ENCODE peak calls at places on chromosomes 7 and 10, in five cellular contexts. H is mammary epithelial cell, Y is WTC11, U is lung, I is progenitor cell of endocrine pancreas. F is an unnamed sample.

GRCh38 chr7:15703732-15704131 is 17.2 kb upstream of the MEOX2 start:
- DNase-seq in U (no peak), H (no peak), I (no peak), Y (no peak), F (no peak)

GRCh38 chr10:83666762-83667161 is 472.5 kb upstream of the GHITM start:
- DNase-seq in H (no peak), I (no peak), Y (no peak), U (no peak), F (no peak)

GRCh38 chr7:138666385-138666784 is 34.8 kb downstream of the SVOPL start:
- DNase-seq in U (no peak), Y (no peak), I (no peak), H (no peak), F (no peak)

GRCh38 chr10:79310911-79311573 is 36.2 kb upstream of the PPIF start:
- DNase-seq in I (no peak), Y (no peak), U (no peak), H (no peak), F (no peak)

GRCh38 chr10:6739530-6740174 is 159.6 kb upstream of the PRKCQ start:
- DNase-seq in Y (no peak), H (peak), U (no peak), I (no peak), F (no peak)

GRCh38 chr10:101291254-101292193 is 62.3 kb upstream of the LBX1 start:
- DNase-seq in U (no peak), H (no peak), Y (peak), I (peak), F (peak)

GRCh38 chr7:101804642-101805401 is 12.6 kb upstream of the CUX1 start:
- DNase-seq in H (peak), I (peak), U (no peak), Y (peak), F (no peak)

GRCh38 chr7:37833107-37833817 is 15.1 kb upstream of the NME8 start:
- DNase-seq in H (peak), Y (peak), I (no peak), U (peak), F (peak)

GRCh38 chr10:13894412-13895093 is 307.8 kb downstream of the PRPF18 start:
- DNase-seq in Y (no peak), U (no peak), H (no peak), I (no peak), F (no peak)

GRCh38 chr7:32227746-32228145 is 157.5 kb upstream of the PDE1C start:
- DNase-seq in Y (no peak), H (no peak), I (no peak), U (peak), F (no peak)

GRCh38 chr7:34823650-34824258 is 165.7 kb downstream of the NPSR1 start:
- DNase-seq in I (peak), U (peak), H (peak), Y (peak), F (peak)

GRCh38 chr7:68414631-68415425 is 1183.4 kb upstream of the AUTS2 start:
- DNase-seq in H (no peak), U (no peak), Y (no peak), I (no peak), F (no peak)

GRCh38 chr10:132754071-132754470 is 31.9 kb downstream of the NKX6-2 start:
- DNase-seq in I (no peak), U (no peak), Y (no peak), H (no peak), F (no peak)

GRCh38 chr10:1377756-1378397 is 321.7 kb downstream of the WDR37 start:
- DNase-seq in H (no peak), I (no peak), Y (no peak), U (no peak), F (peak)

GRCh38 chr10:1378473-1378872 is 322.3 kb downstream of the WDR37 start:
- DNase-seq in Y (no peak), H (no peak), I (no peak), U (no peak), F (no peak)

GRCh38 chr10:1381339-1381738 is 325.2 kb downstream of the WDR37 start:
- DNase-seq in I (no peak), Y (no peak), U (no peak), H (no peak), F (no peak)

GRCh38 chr10:1380075-1380793 is 324.0 kb downstream of the WDR37 start:
- DNase-seq in I (no peak), U (no peak), Y (no peak), H (no peak), F (peak)

GRCh38 chr10:1379601-1380000 is 323.4 kb downstream of the WDR37 start:
- DNase-seq in I (no peak), Y (peak), H (no peak), U (no peak), F (peak)
- TF ChIP-seq CTCF in I (peak), Y (no peak), H (no peak), U (no peak), F (no peak)

DNA sequence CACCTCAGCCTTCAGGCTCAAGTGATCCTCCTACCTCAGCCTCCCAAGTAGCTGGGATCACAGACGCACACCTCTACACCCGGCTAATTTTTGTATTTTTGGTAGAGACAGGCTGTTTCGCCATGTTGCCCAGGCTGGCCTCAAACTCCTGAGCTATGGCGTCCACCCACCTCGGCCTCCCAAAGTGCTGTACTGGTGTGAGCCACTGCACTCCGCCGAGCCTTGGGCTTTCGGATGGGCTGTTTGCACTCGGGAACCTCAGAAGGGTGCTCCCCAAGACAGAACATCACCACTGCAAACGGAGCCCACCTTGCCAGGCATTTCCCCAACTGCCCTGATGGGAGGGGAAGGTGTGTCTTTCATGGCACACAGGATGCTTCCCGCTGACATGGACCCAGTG is 27.3 kb downstream of the TMEM120A start:
- DNase-seq in H (no peak), Y (no peak), I (no peak), U (no peak), F (no peak)
- TF ChIP-seq CTCF in H (no peak), Y (no peak), I (no peak), U (no peak), F (no peak)

DNA sequence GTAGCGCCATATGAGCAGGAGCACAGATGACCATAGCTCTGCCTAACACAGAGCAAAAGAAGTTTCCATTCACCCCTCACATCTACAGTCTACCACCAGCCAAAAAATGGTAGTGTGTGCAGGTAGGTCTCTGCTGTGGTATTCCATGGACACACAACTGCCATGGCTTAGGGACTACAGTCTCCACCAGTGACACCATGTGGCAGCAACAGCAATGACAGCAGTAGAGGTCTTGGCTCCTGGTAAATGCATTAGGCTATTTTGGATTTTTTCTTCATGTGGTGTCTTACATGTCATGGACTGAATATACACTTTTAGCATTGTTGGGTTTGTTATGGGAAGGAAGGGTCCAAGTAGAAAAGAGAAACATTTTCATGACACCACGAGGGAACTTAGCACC is 70.1 kb upstream of the CABCOCO1 start:
- DNase-seq in U (no peak), Y (peak), H (peak), I (no peak), F (peak)
- TF ChIP-seq CTCF in U (no peak), Y (no peak), H (peak), I (peak), F (peak)

DNA sequence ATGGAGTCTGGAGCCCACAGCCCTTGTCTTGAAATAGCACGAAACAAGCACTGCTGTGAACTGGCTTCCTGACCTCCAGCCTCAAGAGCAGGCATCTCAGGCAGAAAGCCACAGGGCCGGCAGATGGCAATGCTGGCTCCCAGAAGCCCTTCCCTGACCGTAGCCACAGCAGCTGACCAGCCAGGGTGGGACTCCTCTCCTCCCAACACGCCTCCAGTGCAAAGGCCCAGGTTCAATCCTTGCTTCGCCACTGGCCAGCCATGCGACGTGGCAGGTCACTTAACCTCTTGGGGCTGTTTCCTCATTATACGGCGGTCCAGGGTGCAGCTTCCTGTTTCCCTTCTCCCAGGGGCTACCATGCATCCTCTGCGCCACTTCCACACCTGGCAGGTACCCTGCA is 12.8 kb downstream of the PRKAG2 start:
- DNase-seq in Y (no peak), H (no peak), U (no peak), I (no peak), F (no peak)
- TF ChIP-seq CTCF in Y (no peak), H (peak), U (no peak), I (no peak), F (no peak)

DNA sequence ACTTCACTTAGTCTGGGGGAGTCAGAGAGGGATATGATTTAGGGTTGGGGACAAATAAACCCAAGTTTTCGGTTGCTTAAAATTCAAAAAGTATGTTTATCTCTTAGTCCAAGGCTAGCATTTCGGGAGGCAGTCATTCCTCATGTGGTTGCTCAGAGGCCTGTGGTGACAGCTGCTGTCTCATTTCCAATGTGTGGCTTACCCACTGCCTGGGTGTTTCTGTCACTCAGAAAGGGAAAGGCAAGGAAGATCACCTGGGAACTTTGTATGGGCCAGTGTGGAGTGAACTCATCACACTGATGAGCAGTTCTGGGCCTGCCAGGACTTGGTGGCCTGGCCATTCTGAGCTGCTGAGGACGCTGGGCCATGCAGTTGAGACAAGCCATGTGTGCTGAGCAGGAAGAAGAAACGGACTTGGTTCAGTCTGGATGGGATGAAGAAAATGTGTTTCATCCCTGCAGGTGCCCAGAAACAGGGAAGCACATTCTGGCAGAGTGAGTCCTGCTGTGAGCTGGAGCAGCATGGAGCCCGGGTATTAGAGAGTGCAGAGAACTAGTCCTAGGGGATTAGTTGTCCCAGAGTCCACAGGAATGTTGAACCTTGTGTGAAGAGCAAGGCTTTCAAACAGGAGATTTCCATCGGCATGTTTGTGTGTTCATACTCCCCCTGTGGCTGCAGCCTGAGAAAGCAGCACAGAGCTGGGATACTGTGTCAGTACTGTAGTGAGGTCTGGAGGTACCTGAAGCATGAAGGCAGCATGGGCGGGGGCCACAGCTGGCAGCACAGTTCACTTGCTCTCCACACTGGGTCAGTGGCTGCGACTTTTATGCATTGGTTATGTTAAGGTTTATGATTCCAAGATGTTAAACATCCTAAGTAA is 211.1 kb upstream of the IGFBP3 start:
- DNase-seq in I (no peak), Y (peak), U (no peak), H (peak), F (no peak)
- TF ChIP-seq CTCF in I (peak), Y (no peak), U (no peak), H (peak), F (no peak)

DNA sequence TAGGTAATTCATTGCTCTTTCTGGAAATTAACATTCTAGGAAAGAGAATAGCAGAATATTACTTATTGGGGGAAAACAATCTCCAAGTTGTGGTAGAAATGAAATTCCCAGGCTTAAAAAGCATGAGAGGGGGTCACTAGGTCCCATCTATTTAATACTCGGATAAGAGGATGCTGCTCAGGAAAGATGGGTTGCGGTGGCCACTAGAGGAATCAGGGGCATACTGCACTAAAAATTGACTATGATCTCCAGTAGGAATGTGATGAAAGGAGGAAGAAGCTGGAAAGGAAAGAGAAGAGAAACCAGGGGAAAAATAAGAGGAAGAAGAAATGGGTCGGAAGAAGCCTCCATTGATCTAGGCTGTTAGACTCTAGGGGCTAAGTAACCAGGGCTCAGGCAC is 192.8 kb downstream of the GPAM start:
- DNase-seq in Y (peak), U (no peak), H (no peak), I (no peak), F (no peak)
- TF ChIP-seq CTCF in Y (no peak), U (no peak), H (no peak), I (peak), F (no peak)

GRCh38 chr10:54368984-54369383 is 432.0 kb downstream of the PCDH15 start:
- DNase-seq in U (no peak), H (no peak), Y (no peak), I (no peak), F (no peak)

DNA sequence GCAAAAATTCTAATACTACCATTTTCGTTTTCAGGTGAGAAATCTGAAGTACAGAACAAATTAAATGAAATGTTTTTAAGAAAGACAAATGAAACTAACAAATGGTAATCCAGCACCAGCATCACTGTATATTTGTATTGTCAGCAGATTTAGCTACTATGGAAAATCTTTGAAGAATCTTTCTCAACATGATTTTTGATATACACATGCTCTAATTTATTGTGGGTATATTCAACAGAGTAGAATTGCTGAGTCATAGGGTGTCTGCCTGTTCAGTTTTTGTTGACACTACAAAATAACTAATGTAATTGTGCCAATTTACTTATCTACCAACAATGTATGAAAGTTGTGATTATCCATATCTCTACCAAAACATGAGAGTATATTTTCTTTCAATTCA is 437.6 kb downstream of the PCDH15 start:
- DNase-seq in I (no peak), Y (no peak), H (no peak), U (no peak), F (no peak)
- TF ChIP-seq CTCF in I (no peak), Y (no peak), H (no peak), U (no peak), F (no peak)

GRCh38 chr10:70761031-70761601 is 24.1 kb downstream of the TBATA start:
- DNase-seq in Y (peak), I (no peak), U (no peak), H (no peak), F (peak)
- TF ChIP-seq CTCF in Y (no peak), I (no peak), U (no peak), H (peak), F (no peak)

F was measured in endothelial cell.